ENCODE peak calls at places on chromosomes 5 and 9, in five cellular contexts. I is T-cell; K is CD4-positive, alpha-beta memory T cell; B is Right ventricle myocardium inferior; F is left colon. N is an unnamed sample.

GRCh38 chr5:58972301-58972700 is 389.4 kb downstream of the RAB3C start:
- DNase-seq in B (no peak), F (no peak), I (no peak), K (no peak), N (no peak)

GRCh38 chr9:6109986-6110385 is 94.6 kb upstream of the RANBP6 start:
- DNase-seq in B (no peak), I (no peak), F (no peak), K (no peak), N (no peak)

GRCh38 chr5:53425598-53426516 is 54.6 kb upstream of the FST start:
- DNase-seq in F (peak; percentile 27), B (no peak), K (no peak), I (no peak), N (peak; percentile 24)

GRCh38 chr9:93151097-93151784 is 17.2 kb upstream of the NINJ1 start:
- DNase-seq in I (no peak), B (no peak), F (no peak), K (no peak), N (no peak)

GRCh38 chr9:12516573-12516972 is 176.6 kb upstream of the TYRP1 start:
- DNase-seq in B (no peak), I (no peak), K (no peak), F (no peak), N (no peak)

GRCh38 chr9:93575706-93576295 is 583 bp upstream of the PHF2 start:
- DNase-seq in B (peak; percentile 84), I (peak; percentile 49), K (peak; percentile 48), F (peak; percentile 70), N (no peak)

GRCh38 chr9:94936411-94936810 is 209.9 kb downstream of the AOPEP start:
- DNase-seq in B (no peak), I (no peak), K (no peak), F (no peak), N (peak; percentile 50)

GRCh38 chr9:124216474-124217176 is 41.1 kb upstream of the NEK6 start:
- DNase-seq in K (peak; percentile 35), F (peak; percentile 52), I (no peak), B (no peak), N (no peak)

GRCh38 chr9:93094294-93095204 is 1.5 kb upstream of the CARD19 start:
- DNase-seq in B (peak; percentile 86), I (no peak), F (peak; percentile 62), K (no peak), N (no peak)

GRCh38 chr5:139446956-139447779 is 7.8 kb upstream of the DNAJC18 start:
- DNase-seq in I (no peak), K (no peak), F (no peak), B (no peak), N (peak; percentile 31)

GRCh38 chr9:133351908-133352634 is 4.1 kb downstream of the RPL7A start:
- DNase-seq in F (peak; percentile 44), K (no peak), B (no peak), I (no peak), N (peak; percentile 42)

GRCh38 chr9:128912270-128912853 is 8.4 kb upstream of the PHYHD1 start:
- DNase-seq in B (no peak), F (no peak), K (no peak), I (no peak), N (peak; percentile 97)

GRCh38 chr5:84779206-84779605 is 394.5 kb upstream of the EDIL3 start:
- DNase-seq in K (no peak), I (no peak), B (no peak), F (no peak), N (peak; percentile 53)

GRCh38 chr5:15420201-15420600 is 79.8 kb upstream of the FBXL7 start:
- DNase-seq in K (no peak), I (no peak), F (no peak), B (peak; percentile 76), N (no peak)

GRCh38 chr5:171424726-171425125 is 5.3 kb downstream of the FGF18 start:
- DNase-seq in F (no peak), I (no peak), B (no peak), K (no peak), N (no peak)

GRCh38 chr9:99076483-99077171 is 28.3 kb upstream of the TGFBR1 start:
- DNase-seq in B (no peak), K (peak; percentile 50), I (peak; percentile 35), F (peak; percentile 42), N (no peak)

GRCh38 chr5:100407053-100407452 is 128.1 kb upstream of the FAM174A start:
- DNase-seq in I (no peak), K (no peak), F (no peak), B (no peak), N (no peak)

GRCh38 chr5:96344678-96345612 is 88.1 kb downstream of the PCSK1 start:
- DNase-seq in I (no peak), K (peak; percentile 64), B (no peak), F (peak; percentile 12), N (peak; percentile 60)

GRCh38 chr5:989961-990530 is 18.6 kb upstream of the NKD2 start:
- DNase-seq in B (peak; percentile 83), I (no peak), F (no peak), K (no peak), N (no peak)

GRCh38 chr5:141465351-141465750 is 10.4 kb upstream of the PCDHGC3 start:
- DNase-seq in K (no peak), F (no peak), I (no peak), B (no peak), N (peak; percentile 70)

GRCh38 chr5:1052641-1053390 is 44.2 kb downstream of the NKD2 start:
- DNase-seq in K (no peak), B (peak; percentile 70), F (no peak), I (no peak), N (no peak)

GRCh38 chr5:98594098-98594497 is 179.4 kb upstream of the RGMB start:
- DNase-seq in F (no peak), I (no peak), K (no peak), B (no peak), N (no peak)

GRCh38 chr9:4328723-4329122 is 28.9 kb upstream of the GLIS3 start:
- DNase-seq in B (no peak), K (no peak), I (no peak), F (no peak), N (peak; percentile 87)

GRCh38 chr9:91978739-91979414 is 28.8 kb upstream of the ROR2 start:
- DNase-seq in F (no peak), B (no peak), I (no peak), K (no peak), N (peak; percentile 91)

GRCh38 chr9:98890256-98890655 is 53.5 kb upstream of the COL15A1 start:
- DNase-seq in B (no peak), K (no peak), I (no peak), F (no peak), N (no peak)

GRCh38 chr9:71072587-71072986 is 48.8 kb downstream of the TRPM3 start:
- DNase-seq in B (no peak), I (no peak), F (no peak), K (no peak), N (no peak)

GRCh38 chr5:67490543-67491321 is 294.1 kb upstream of the CD180 start:
- DNase-seq in K (no peak), B (no peak), F (no peak), I (no peak), N (peak; percentile 22)

GRCh38 chr5:37724395-37725125 is 115.3 kb downstream of the GDNF start:
- DNase-seq in B (no peak), K (no peak), F (no peak), I (no peak), N (peak; percentile 69)

GRCh38 chr5:157267766-157268480 is 2.0 kb downstream of the CYFIP2 start:
- DNase-seq in I (no peak), F (no peak), B (no peak), K (no peak), N (no peak)

GRCh38 chr5:110757118-110757729 is 18.4 kb downstream of the SLC25A46 start:
- DNase-seq in B (no peak), I (no peak), F (no peak), K (peak; percentile 33), N (peak; percentile 15)

GRCh38 chr5:172219296-172219695 is 25.3 kb downstream of the EFCAB9 start:
- DNase-seq in F (no peak), B (no peak), I (no peak), K (no peak), N (no peak)

GRCh38 chr5:80697100-80697499 is 42.3 kb upstream of the DHFR start:
- DNase-seq in K (no peak), I (no peak), B (no peak), F (peak; percentile 28), N (no peak)

GRCh38 chr9:95901506-95901905 is 26.0 kb downstream of the ERCC6L2 start:
- DNase-seq in I (no peak), K (no peak), B (no peak), F (no peak), N (no peak)